ENCODE peak calls at places on chromosomes 4 and X, in seven cellular contexts. P, C, K, X, Q, L and D are unnamed samples.

GRCh38 chr4:36363024-36363423 is 81.6 kb downstream of the DTHD1 start:
- DNase-seq in P (peak), C (no peak), K (no peak), X (no peak), Q (no peak), L (no peak), D (no peak)

GRCh38 chrX:1207496-1208025 is 4.9 kb downstream of the CRLF2 start:
- DNase-seq in P (no peak), C (no peak), K (no peak), X (no peak), Q (no peak), L (no peak), D (no peak)

GRCh38 chr4:39792128-39792527 is 94.2 kb downstream of the UBE2K start:
- DNase-seq in P (no peak), C (no peak), K (no peak), X (no peak), Q (no peak), L (no peak), D (no peak)

GRCh38 chr4:37903901-37904300 is 13.0 kb downstream of the TBC1D1 start:
- DNase-seq in P (no peak), C (no peak), K (no peak), X (no peak), Q (no peak), L (no peak), D (no peak)

GRCh38 chrX:3803305-3803704 is 89.9 kb upstream of the PRKX start:
- DNase-seq in P (no peak), C (no peak), K (no peak), X (no peak), Q (no peak), L (no peak), D (no peak)

GRCh38 chr4:123827511-123827910 is 430.9 kb downstream of the SPRY1 start:
- DNase-seq in P (no peak), C (no peak), K (no peak), X (no peak), Q (no peak), L (no peak), D (no peak)

GRCh38 chrX:40175416-40176255 is 77.9 kb upstream of the BCOR start:
- DNase-seq in P (peak), C (peak), K (peak), X (peak), Q (peak), L (peak), D (peak)

GRCh38 chr4:169968999-169969398 is 57.2 kb downstream of the MFAP3L start:
- DNase-seq in P (peak), C (peak), K (no peak), X (no peak), Q (no peak), L (no peak), D (no peak)

GRCh38 chr4:154626793-154627484 is 14.5 kb upstream of the FGG start:
- DNase-seq in P (peak), C (peak), K (peak), X (no peak), Q (peak), L (peak), D (peak)

GRCh38 chrX:10656214-10656613 is 35.8 kb upstream of the MID1 start:
- DNase-seq in P (no peak), C (no peak), K (no peak), X (no peak), Q (no peak), L (no peak), D (no peak)

GRCh38 chr4:107071108-107071507 is 35.0 kb upstream of the DKK2 start:
- DNase-seq in P (no peak), C (no peak), K (no peak), X (no peak), Q (no peak), L (no peak), D (no peak)

GRCh38 chr4:109472343-109472761 is 38.7 kb downstream of the SEC24B start:
- DNase-seq in P (peak), C (peak), K (no peak), X (no peak), Q (no peak), L (no peak), D (no peak)

GRCh38 chr4:108107729-108108382 is 60.9 kb downstream of the LEF1 start:
- DNase-seq in P (no peak), C (no peak), K (no peak), X (no peak), Q (peak), L (peak), D (no peak)

GRCh38 chr4:158999166-158999682 is 103.7 kb upstream of the RAPGEF2 start:
- DNase-seq in P (no peak), C (no peak), K (no peak), X (no peak), Q (no peak), L (no peak), D (no peak)

GRCh38 chrX:44873415-44874270 is 655 bp downstream of the KDM6A start:
- DNase-seq in P (peak), C (peak), K (peak), X (no peak), Q (peak), L (peak), D (peak)

GRCh38 chrX:48676893-48677270 is 6.7 kb upstream of the WAS start:
- DNase-seq in P (peak), C (no peak), K (no peak), X (no peak), Q (no peak), L (peak), D (no peak)

GRCh38 chr4:10063544-10064300 is 42.4 kb upstream of the SLC2A9 start:
- DNase-seq in P (peak), C (peak), K (peak), X (no peak), Q (no peak), L (no peak), D (peak)

GRCh38 chr4:67694662-67695061 is 6.3 kb downstream of the UBA6 start:
- DNase-seq in P (no peak), C (peak), K (no peak), X (no peak), Q (no peak), L (no peak), D (no peak)

GRCh38 chr4:168163106-168163505 is 70.8 kb downstream of the ANXA10 start:
- DNase-seq in P (no peak), C (no peak), K (no peak), X (no peak), Q (no peak), L (no peak), D (no peak)

GRCh38 chr4:105194328-105195231 is 47.9 kb downstream of the TET2 start:
- DNase-seq in P (peak), C (peak), K (no peak), X (no peak), Q (no peak), L (no peak), D (no peak)

GRCh38 chr4:181569553-181569952 is 673.6 kb upstream of the TENM3 start:
- DNase-seq in P (peak), C (peak), K (no peak), X (no peak), Q (no peak), L (no peak), D (no peak)

GRCh38 chrX:112808007-112808406 is 32.6 kb downstream of the AMOT start:
- DNase-seq in P (no peak), C (no peak), K (no peak), X (no peak), Q (no peak), L (no peak), D (no peak)

GRCh38 chr4:74174941-74175340 is 17.0 kb downstream of the MTHFD2L start:
- DNase-seq in P (no peak), C (no peak), K (no peak), X (no peak), Q (no peak), L (no peak), D (no peak)

GRCh38 chr4:184745747-184746531 is 12.0 kb upstream of the CENPU start:
- DNase-seq in P (peak), C (peak), K (peak), X (no peak), Q (peak), L (peak), D (peak)

GRCh38 chr4:140018931-140019618 is 134.9 kb downstream of the MAML3 start:
- DNase-seq in P (no peak), C (peak), K (no peak), X (no peak), Q (no peak), L (no peak), D (no peak)

GRCh38 chrX:107805179-107805578 is 20.5 kb upstream of the MID2 start:
- DNase-seq in P (no peak), C (no peak), K (no peak), X (no peak), Q (no peak), L (no peak), D (no peak)

GRCh38 chr4:105474110-105474518 is 252 bp upstream of the PPA2 start:
- DNase-seq in P (peak), C (peak), K (no peak), X (no peak), Q (no peak), L (peak), D (no peak)

GRCh38 chr4:112099701-112100289 is 45.5 kb upstream of the FAM241A start:
- DNase-seq in P (peak), C (peak), K (no peak), X (no peak), Q (peak), L (no peak), D (no peak)

GRCh38 chrX:124507276-124507675 is 160.9 kb downstream of the SH2D1A start:
- DNase-seq in P (peak), C (peak), K (no peak), X (no peak), Q (no peak), L (no peak), D (no peak)

GRCh38 chr4:189092596-189092995 is 848.1 kb upstream of the FRG1 start:
- DNase-seq in P (no peak), C (no peak), K (no peak), X (no peak), Q (no peak), L (no peak), D (no peak)

GRCh38 chrX:97931586-97931985 is 1047.9 kb downstream of the RPA4 start:
- DNase-seq in P (no peak), C (no peak), K (no peak), X (no peak), Q (no peak), L (no peak), D (no peak)

GRCh38 chr4:158783775-158784174 is 14.9 kb downstream of the FNIP2 start:
- DNase-seq in P (peak), C (peak), K (no peak), X (no peak), Q (no peak), L (no peak), D (no peak)

GRCh38 chr4:179719766-179720470 is 2277.7 kb upstream of the AGA start:
- DNase-seq in P (no peak), C (no peak), K (no peak), X (no peak), Q (no peak), L (no peak), D (no peak)

GRCh38 chr4:177740563-177740962 is 298.3 kb upstream of the AGA start:
- DNase-seq in P (peak), C (no peak), K (no peak), X (no peak), Q (no peak), L (no peak), D (no peak)

GRCh38 chrX:77937291-77937690 is 26.8 kb downstream of the ATP7A start:
- DNase-seq in P (peak), C (peak), K (no peak), X (no peak), Q (peak), L (no peak), D (no peak)